ENCODE peak calls at places on chromosomes 2 and 18, in seven cellular contexts. One of them, this sample, is unnamed.

GRCh38 chr18:26524002-26524401 is 24.4 kb downstream of the KCTD1 start:
- DNase-seq in astrocyte of the spinal cord: no peak
- DNase-seq in body of pancreas: no peak
- DNase-seq in BJ: no peak
- DNase-seq in cardiac muscle cell: no peak
- DNase-seq in Peyer's patch: no peak
- DNase-seq in GM13976: no peak
- DNase-seq in this sample: no peak

GRCh38 chr18:75249192-75249551 is 38.6 kb downstream of the TSHZ1 start:
- DNase-seq in astrocyte of the spinal cord: no peak
- DNase-seq in body of pancreas: no peak
- DNase-seq in BJ: no peak
- DNase-seq in cardiac muscle cell: no peak
- DNase-seq in Peyer's patch: no peak
- DNase-seq in GM13976: no peak
- DNase-seq in this sample: no peak

GRCh38 chr2:217835931-217836881 is 166.6 kb downstream of the TNS1 start:
- DNase-seq in astrocyte of the spinal cord: peak; percentile 78
- DNase-seq in body of pancreas: peak; percentile 64
- DNase-seq in BJ: peak; percentile 92
- DNase-seq in cardiac muscle cell: no peak
- DNase-seq in Peyer's patch: no peak
- DNase-seq in GM13976: no peak
- DNase-seq in this sample: no peak

GRCh38 chr2:64595397-64596160 is 58.1 kb downstream of the SERTAD2 start:
- DNase-seq in astrocyte of the spinal cord: peak; percentile 20
- DNase-seq in body of pancreas: no peak
- DNase-seq in BJ: no peak
- DNase-seq in cardiac muscle cell: peak; percentile 50
- DNase-seq in Peyer's patch: no peak
- DNase-seq in GM13976: no peak
- DNase-seq in this sample: no peak

GRCh38 chr2:36352711-36353110 is 2.9 kb upstream of the CRIM1 start:
- DNase-seq in astrocyte of the spinal cord: peak; percentile 78
- DNase-seq in body of pancreas: no peak
- DNase-seq in BJ: no peak
- DNase-seq in cardiac muscle cell: no peak
- DNase-seq in Peyer's patch: no peak
- DNase-seq in GM13976: no peak
- DNase-seq in this sample: no peak

GRCh38 chr18:56086176-56086575 is 498.2 kb upstream of the TCF4 start:
- DNase-seq in astrocyte of the spinal cord: peak; percentile 33
- DNase-seq in body of pancreas: no peak
- DNase-seq in BJ: no peak
- DNase-seq in cardiac muscle cell: no peak
- DNase-seq in Peyer's patch: no peak
- DNase-seq in GM13976: no peak
- DNase-seq in this sample: no peak

GRCh38 chr2:219572237-219573001 is at the start of gene INHA:
- DNase-seq in astrocyte of the spinal cord: no peak
- DNase-seq in body of pancreas: no peak
- DNase-seq in BJ: no peak
- DNase-seq in cardiac muscle cell: no peak
- DNase-seq in Peyer's patch: no peak
- DNase-seq in GM13976: no peak
- DNase-seq in this sample: peak; percentile 15

GRCh38 chr2:14288016-14288415 is 344.5 kb upstream of the LRATD1 start:
- DNase-seq in astrocyte of the spinal cord: no peak
- DNase-seq in body of pancreas: no peak
- DNase-seq in BJ: no peak
- DNase-seq in cardiac muscle cell: no peak
- DNase-seq in Peyer's patch: no peak
- DNase-seq in GM13976: no peak
- DNase-seq in this sample: no peak

GRCh38 chr2:223549215-223549614 is 52.9 kb downstream of the SCG2 start:
- DNase-seq in astrocyte of the spinal cord: peak; percentile 97
- DNase-seq in body of pancreas: no peak
- DNase-seq in BJ: peak; percentile 91
- DNase-seq in cardiac muscle cell: no peak
- DNase-seq in Peyer's patch: no peak
- DNase-seq in GM13976: no peak
- DNase-seq in this sample: no peak

GRCh38 chr18:22106536-22107292 is 62.7 kb upstream of the GATA6 start:
- DNase-seq in astrocyte of the spinal cord: peak; percentile 3
- DNase-seq in body of pancreas: peak; percentile 69
- DNase-seq in BJ: no peak
- DNase-seq in cardiac muscle cell: no peak
- DNase-seq in Peyer's patch: no peak
- DNase-seq in GM13976: no peak
- DNase-seq in this sample: no peak

GRCh38 chr18:64171576-64171975 is 22.7 kb upstream of the LINC00305 start:
- DNase-seq in astrocyte of the spinal cord: peak; percentile 11
- DNase-seq in body of pancreas: no peak
- DNase-seq in BJ: no peak
- DNase-seq in cardiac muscle cell: no peak
- DNase-seq in Peyer's patch: no peak
- DNase-seq in GM13976: no peak
- DNase-seq in this sample: no peak

GRCh38 chr2:174669321-174669720 is 71.7 kb upstream of the WIPF1 start:
- DNase-seq in astrocyte of the spinal cord: no peak
- DNase-seq in body of pancreas: no peak
- DNase-seq in BJ: no peak
- DNase-seq in cardiac muscle cell: no peak
- DNase-seq in Peyer's patch: no peak
- DNase-seq in GM13976: no peak
- DNase-seq in this sample: no peak

GRCh38 chr2:223187256-223187655 is 135.3 kb downstream of the KCNE4 start:
- DNase-seq in astrocyte of the spinal cord: no peak
- DNase-seq in body of pancreas: no peak
- DNase-seq in BJ: no peak
- DNase-seq in cardiac muscle cell: no peak
- DNase-seq in Peyer's patch: no peak
- DNase-seq in GM13976: no peak
- DNase-seq in this sample: no peak

GRCh38 chr2:219294356-219295351 is 14.5 kb downstream of the PTPRN start:
- DNase-seq in astrocyte of the spinal cord: peak; percentile 77
- DNase-seq in body of pancreas: peak; percentile 90
- DNase-seq in BJ: no peak
- DNase-seq in cardiac muscle cell: peak; percentile 89
- DNase-seq in Peyer's patch: peak; percentile 87
- DNase-seq in GM13976: peak; percentile 99
- DNase-seq in this sample: peak; percentile 99

GRCh38 chr2:17661460-17661859 is 92.2 kb downstream of the SMC6 start:
- DNase-seq in astrocyte of the spinal cord: no peak
- DNase-seq in body of pancreas: no peak
- DNase-seq in BJ: no peak
- DNase-seq in cardiac muscle cell: no peak
- DNase-seq in Peyer's patch: no peak
- DNase-seq in GM13976: no peak
- DNase-seq in this sample: no peak

GRCh38 chr2:241804326-241805276 is 4.4 kb upstream of the NEU4 start:
- DNase-seq in astrocyte of the spinal cord: no peak
- DNase-seq in body of pancreas: no peak
- DNase-seq in BJ: no peak
- DNase-seq in cardiac muscle cell: no peak
- DNase-seq in Peyer's patch: no peak
- DNase-seq in GM13976: peak; percentile 62
- DNase-seq in this sample: peak; percentile 69
- TF ChIP-seq CTCF in astrocyte of the spinal cord: no peak
- TF ChIP-seq CTCF in body of pancreas: no peak
- TF ChIP-seq CTCF in BJ: no peak
- TF ChIP-seq CTCF in cardiac muscle cell: peak; percentile 24
- TF ChIP-seq CTCF in Peyer's patch: no peak
- TF ChIP-seq CTCF in GM13976: peak; percentile 19
- TF ChIP-seq CTCF in this sample: no peak

GRCh38 chr18:36622610-36623009 is 206.2 kb downstream of the TPGS2 start:
- DNase-seq in astrocyte of the spinal cord: no peak
- DNase-seq in body of pancreas: no peak
- DNase-seq in BJ: no peak
- DNase-seq in cardiac muscle cell: peak; percentile 23
- DNase-seq in Peyer's patch: no peak
- DNase-seq in GM13976: no peak
- DNase-seq in this sample: no peak

GRCh38 chr18:36625386-36625785 is 203.4 kb downstream of the TPGS2 start:
- DNase-seq in astrocyte of the spinal cord: no peak
- DNase-seq in body of pancreas: no peak
- DNase-seq in BJ: no peak
- DNase-seq in cardiac muscle cell: no peak
- DNase-seq in Peyer's patch: no peak
- DNase-seq in GM13976: no peak
- DNase-seq in this sample: no peak

GRCh38 chr18:36623681-36624080 is 205.1 kb downstream of the TPGS2 start:
- DNase-seq in astrocyte of the spinal cord: no peak
- DNase-seq in body of pancreas: no peak
- DNase-seq in BJ: no peak
- DNase-seq in cardiac muscle cell: no peak
- DNase-seq in Peyer's patch: no peak
- DNase-seq in GM13976: no peak
- DNase-seq in this sample: no peak

GRCh38 chr18:36624451-36625167 is 204.2 kb downstream of the TPGS2 start:
- DNase-seq in astrocyte of the spinal cord: no peak
- DNase-seq in body of pancreas: no peak
- DNase-seq in BJ: no peak
- DNase-seq in cardiac muscle cell: peak; percentile 46
- DNase-seq in Peyer's patch: no peak
- DNase-seq in GM13976: no peak
- DNase-seq in this sample: no peak

GRCh38 chr18:36620801-36621200 is 208.0 kb downstream of the TPGS2 start:
- DNase-seq in astrocyte of the spinal cord: no peak
- DNase-seq in body of pancreas: no peak
- DNase-seq in BJ: no peak
- DNase-seq in cardiac muscle cell: no peak
- DNase-seq in Peyer's patch: no peak
- DNase-seq in GM13976: no peak
- DNase-seq in this sample: no peak
- TF ChIP-seq CTCF in astrocyte of the spinal cord: no peak
- TF ChIP-seq CTCF in body of pancreas: no peak
- TF ChIP-seq CTCF in BJ: no peak
- TF ChIP-seq CTCF in cardiac muscle cell: peak; percentile 9
- TF ChIP-seq CTCF in Peyer's patch: peak; percentile 31
- TF ChIP-seq CTCF in GM13976: no peak
- TF ChIP-seq CTCF in this sample: no peak

GRCh38 chr18:33101316-33101715 is 328.5 kb upstream of the KLHL14 start:
- DNase-seq in astrocyte of the spinal cord: no peak
- DNase-seq in body of pancreas: no peak
- DNase-seq in BJ: no peak
- DNase-seq in cardiac muscle cell: no peak
- DNase-seq in Peyer's patch: no peak
- DNase-seq in GM13976: no peak
- DNase-seq in this sample: no peak

DNA sequence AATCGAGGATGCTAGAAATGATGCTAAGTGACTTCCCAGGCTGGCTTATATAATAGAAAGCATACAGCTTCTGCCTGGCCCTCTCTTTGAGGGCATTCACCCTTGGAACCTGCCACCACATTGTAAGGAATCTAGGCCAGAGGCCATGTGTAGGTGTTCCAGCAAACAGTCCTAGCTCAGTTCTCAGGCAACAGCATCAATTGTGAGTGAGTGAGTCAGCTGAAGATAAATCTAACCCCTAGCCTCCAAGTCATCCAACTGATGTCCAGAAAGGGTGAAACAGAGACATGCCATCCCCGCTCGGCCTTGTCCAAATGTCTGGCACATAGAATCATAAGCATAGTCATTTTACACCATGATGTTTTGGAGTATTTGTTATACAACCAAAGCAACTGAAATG is 324.3 kb upstream of the KLHL14 start:
- DNase-seq in astrocyte of the spinal cord: no peak
- DNase-seq in body of pancreas: no peak
- DNase-seq in BJ: no peak
- DNase-seq in cardiac muscle cell: no peak
- DNase-seq in Peyer's patch: no peak
- DNase-seq in GM13976: no peak
- DNase-seq in this sample: no peak
- TF ChIP-seq CTCF in astrocyte of the spinal cord: no peak
- TF ChIP-seq CTCF in body of pancreas: no peak
- TF ChIP-seq CTCF in BJ: no peak
- TF ChIP-seq CTCF in cardiac muscle cell: no peak
- TF ChIP-seq CTCF in Peyer's patch: no peak
- TF ChIP-seq CTCF in GM13976: no peak
- TF ChIP-seq CTCF in this sample: no peak

GRCh38 chr2:88437010-88437409 is 15.5 kb downstream of the FOXI3 start:
- DNase-seq in astrocyte of the spinal cord: no peak
- DNase-seq in body of pancreas: no peak
- DNase-seq in BJ: no peak
- DNase-seq in cardiac muscle cell: no peak
- DNase-seq in Peyer's patch: no peak
- DNase-seq in GM13976: no peak
- DNase-seq in this sample: no peak
- TF ChIP-seq CTCF in astrocyte of the spinal cord: no peak
- TF ChIP-seq CTCF in body of pancreas: no peak
- TF ChIP-seq CTCF in BJ: no peak
- TF ChIP-seq CTCF in cardiac muscle cell: no peak
- TF ChIP-seq CTCF in Peyer's patch: no peak
- TF ChIP-seq CTCF in GM13976: no peak
- TF ChIP-seq CTCF in this sample: no peak

DNA sequence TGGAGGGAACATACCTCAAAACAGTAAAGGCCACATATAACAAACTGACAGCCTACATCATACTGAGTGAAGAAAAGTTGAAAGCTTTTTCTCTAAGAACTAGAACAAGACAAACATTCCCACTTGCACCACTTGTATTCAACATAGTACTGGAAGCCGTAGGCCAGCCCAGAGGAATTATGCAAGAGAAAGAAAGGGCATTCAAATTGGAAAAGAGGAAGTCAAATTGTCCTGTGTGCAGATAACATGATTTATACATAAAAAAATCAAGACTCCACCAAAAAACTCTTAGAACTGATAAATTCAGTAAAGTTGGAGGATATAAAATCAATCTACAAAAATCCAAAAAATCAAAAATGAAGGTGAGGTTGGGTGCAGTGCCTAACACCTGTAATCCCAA is 8.0 kb upstream of the KDM3A start:
- DNase-seq in astrocyte of the spinal cord: no peak
- DNase-seq in body of pancreas: no peak
- DNase-seq in BJ: no peak
- DNase-seq in cardiac muscle cell: no peak
- DNase-seq in Peyer's patch: no peak
- DNase-seq in GM13976: no peak
- DNase-seq in this sample: no peak
- TF ChIP-seq CTCF in astrocyte of the spinal cord: no peak
- TF ChIP-seq CTCF in body of pancreas: no peak
- TF ChIP-seq CTCF in BJ: no peak
- TF ChIP-seq CTCF in cardiac muscle cell: no peak
- TF ChIP-seq CTCF in Peyer's patch: no peak
- TF ChIP-seq CTCF in GM13976: no peak
- TF ChIP-seq CTCF in this sample: no peak